ENCODE peak calls at places on chromosomes 3 and 15, in nine cellular contexts. One of them, this sample, is unnamed.

GRCh38 chr3:31941230-31941632 is 39.8 kb downstream of the OSBPL10 start:
- DNase-seq in NCI-H2081: peak
- DNase-seq in GM23248: no peak
- DNase-seq in Karpas-422: no peak
- DNase-seq in LoVo: no peak
- DNase-seq in GM04503: no peak
- DNase-seq in BE2C: no peak
- DNase-seq in activated T-cell treated with anti-CD3 and anti-CD28 coated beads for 1 hour: no peak
- DNase-seq in stimulated activated CD4-positive, alpha-beta T cell treated with anti-CD3 and anti-CD28 coated beads, Interleukin-4, amount 100 ng/mL, for 24 hours: no peak
- DNase-seq in this sample: no peak

GRCh38 chr3:116037954-116038911 is 407.1 kb downstream of the LSAMP start:
- DNase-seq in activated T-cell treated with anti-CD3 and anti-CD28 coated beads for 1 hour: no peak
- DNase-seq in stimulated activated CD4-positive, alpha-beta T cell treated with anti-CD3 and anti-CD28 coated beads, Interleukin-4, amount 100 ng/mL, for 24 hours: no peak
- DNase-seq in GM04503: no peak
- DNase-seq in GM23248: peak
- DNase-seq in BE2C: no peak
- DNase-seq in NCI-H2081: no peak
- DNase-seq in LoVo: no peak
- DNase-seq in Karpas-422: peak
- DNase-seq in this sample: no peak

GRCh38 chr3:12143949-12144504 is 14.7 kb downstream of the TIMP4 start:
- DNase-seq in activated T-cell treated with anti-CD3 and anti-CD28 coated beads for 1 hour: no peak
- DNase-seq in stimulated activated CD4-positive, alpha-beta T cell treated with anti-CD3 and anti-CD28 coated beads, Interleukin-4, amount 100 ng/mL, for 24 hours: no peak
- DNase-seq in LoVo: peak
- DNase-seq in BE2C: no peak
- DNase-seq in NCI-H2081: no peak
- DNase-seq in GM04503: no peak
- DNase-seq in GM23248: peak
- DNase-seq in Karpas-422: no peak
- DNase-seq in this sample: no peak

GRCh38 chr3:141632779-141633374 is 105.2 kb upstream of the RNF7 start:
- DNase-seq in stimulated activated CD4-positive, alpha-beta T cell treated with anti-CD3 and anti-CD28 coated beads, Interleukin-4, amount 100 ng/mL, for 24 hours: no peak
- DNase-seq in LoVo: no peak
- DNase-seq in Karpas-422: no peak
- DNase-seq in activated T-cell treated with anti-CD3 and anti-CD28 coated beads for 1 hour: no peak
- DNase-seq in GM23248: no peak
- DNase-seq in BE2C: no peak
- DNase-seq in NCI-H2081: no peak
- DNase-seq in GM04503: no peak
- DNase-seq in this sample: no peak

GRCh38 chr3:51580418-51580817 is 41.9 kb downstream of the RAD54L2 start:
- DNase-seq in NCI-H2081: no peak
- DNase-seq in Karpas-422: no peak
- DNase-seq in activated T-cell treated with anti-CD3 and anti-CD28 coated beads for 1 hour: no peak
- DNase-seq in BE2C: no peak
- DNase-seq in LoVo: no peak
- DNase-seq in stimulated activated CD4-positive, alpha-beta T cell treated with anti-CD3 and anti-CD28 coated beads, Interleukin-4, amount 100 ng/mL, for 24 hours: no peak
- DNase-seq in GM23248: no peak
- DNase-seq in GM04503: no peak
- DNase-seq in this sample: no peak

GRCh38 chr3:182912476-182912875 is 67.9 kb downstream of the DCUN1D1 start:
- DNase-seq in GM23248: no peak
- DNase-seq in LoVo: no peak
- DNase-seq in activated T-cell treated with anti-CD3 and anti-CD28 coated beads for 1 hour: no peak
- DNase-seq in NCI-H2081: no peak
- DNase-seq in stimulated activated CD4-positive, alpha-beta T cell treated with anti-CD3 and anti-CD28 coated beads, Interleukin-4, amount 100 ng/mL, for 24 hours: no peak
- DNase-seq in Karpas-422: no peak
- DNase-seq in BE2C: no peak
- DNase-seq in GM04503: no peak
- DNase-seq in this sample: no peak

GRCh38 chr3:170809021-170809974 is 60.7 kb downstream of the RPL22L1 start:
- DNase-seq in NCI-H2081: peak
- DNase-seq in stimulated activated CD4-positive, alpha-beta T cell treated with anti-CD3 and anti-CD28 coated beads, Interleukin-4, amount 100 ng/mL, for 24 hours: no peak
- DNase-seq in Karpas-422: peak
- DNase-seq in LoVo: peak
- DNase-seq in GM04503: no peak
- DNase-seq in activated T-cell treated with anti-CD3 and anti-CD28 coated beads for 1 hour: no peak
- DNase-seq in BE2C: peak
- DNase-seq in GM23248: peak
- DNase-seq in this sample: peak

GRCh38 chr15:34358948-34359347 is 8.0 kb downstream of the LPCAT4 start:
- DNase-seq in stimulated activated CD4-positive, alpha-beta T cell treated with anti-CD3 and anti-CD28 coated beads, Interleukin-4, amount 100 ng/mL, for 24 hours: no peak
- DNase-seq in BE2C: no peak
- DNase-seq in Karpas-422: no peak
- DNase-seq in GM04503: no peak
- DNase-seq in NCI-H2081: no peak
- DNase-seq in LoVo: no peak
- DNase-seq in activated T-cell treated with anti-CD3 and anti-CD28 coated beads for 1 hour: no peak
- DNase-seq in GM23248: no peak
- DNase-seq in this sample: no peak

GRCh38 chr3:141669434-141669833 is 68.7 kb upstream of the RNF7 start:
- DNase-seq in BE2C: no peak
- DNase-seq in Karpas-422: no peak
- DNase-seq in NCI-H2081: no peak
- DNase-seq in activated T-cell treated with anti-CD3 and anti-CD28 coated beads for 1 hour: no peak
- DNase-seq in stimulated activated CD4-positive, alpha-beta T cell treated with anti-CD3 and anti-CD28 coated beads, Interleukin-4, amount 100 ng/mL, for 24 hours: no peak
- DNase-seq in GM04503: no peak
- DNase-seq in LoVo: no peak
- DNase-seq in GM23248: no peak
- DNase-seq in this sample: no peak

GRCh38 chr15:85003593-85004312 is 22.1 kb downstream of the PDE8A start:
- DNase-seq in BE2C: no peak
- DNase-seq in activated T-cell treated with anti-CD3 and anti-CD28 coated beads for 1 hour: no peak
- DNase-seq in NCI-H2081: no peak
- DNase-seq in GM04503: no peak
- DNase-seq in Karpas-422: peak
- DNase-seq in stimulated activated CD4-positive, alpha-beta T cell treated with anti-CD3 and anti-CD28 coated beads, Interleukin-4, amount 100 ng/mL, for 24 hours: no peak
- DNase-seq in GM23248: no peak
- DNase-seq in LoVo: no peak
- DNase-seq in this sample: no peak

GRCh38 chr3:38634133-38634532 is 15.4 kb downstream of the SCN5A start:
- DNase-seq in GM04503: no peak
- DNase-seq in NCI-H2081: no peak
- DNase-seq in Karpas-422: no peak
- DNase-seq in BE2C: no peak
- DNase-seq in GM23248: peak
- DNase-seq in LoVo: peak
- DNase-seq in stimulated activated CD4-positive, alpha-beta T cell treated with anti-CD3 and anti-CD28 coated beads, Interleukin-4, amount 100 ng/mL, for 24 hours: no peak
- DNase-seq in activated T-cell treated with anti-CD3 and anti-CD28 coated beads for 1 hour: no peak
- DNase-seq in this sample: peak

GRCh38 chr3:83941990-83942710 is 1016.6 kb upstream of the CADM2 start:
- DNase-seq in GM04503: no peak
- DNase-seq in activated T-cell treated with anti-CD3 and anti-CD28 coated beads for 1 hour: no peak
- DNase-seq in Karpas-422: no peak
- DNase-seq in BE2C: no peak
- DNase-seq in NCI-H2081: no peak
- DNase-seq in stimulated activated CD4-positive, alpha-beta T cell treated with anti-CD3 and anti-CD28 coated beads, Interleukin-4, amount 100 ng/mL, for 24 hours: no peak
- DNase-seq in LoVo: no peak
- DNase-seq in GM23248: no peak
- DNase-seq in this sample: no peak

GRCh38 chr3:30890907-30891306 is 3.6 kb downstream of the GADL1 start:
- DNase-seq in GM23248: no peak
- DNase-seq in activated T-cell treated with anti-CD3 and anti-CD28 coated beads for 1 hour: no peak
- DNase-seq in stimulated activated CD4-positive, alpha-beta T cell treated with anti-CD3 and anti-CD28 coated beads, Interleukin-4, amount 100 ng/mL, for 24 hours: no peak
- DNase-seq in Karpas-422: no peak
- DNase-seq in BE2C: no peak
- DNase-seq in NCI-H2081: no peak
- DNase-seq in LoVo: no peak
- DNase-seq in GM04503: no peak
- DNase-seq in this sample: no peak

GRCh38 chr15:91538782-91539181 is 314.7 kb upstream of the SLCO3A1 start:
- DNase-seq in activated T-cell treated with anti-CD3 and anti-CD28 coated beads for 1 hour: no peak
- DNase-seq in GM23248: no peak
- DNase-seq in stimulated activated CD4-positive, alpha-beta T cell treated with anti-CD3 and anti-CD28 coated beads, Interleukin-4, amount 100 ng/mL, for 24 hours: no peak
- DNase-seq in LoVo: no peak
- DNase-seq in NCI-H2081: no peak
- DNase-seq in BE2C: no peak
- DNase-seq in Karpas-422: no peak
- DNase-seq in GM04503: no peak
- DNase-seq in this sample: no peak

GRCh38 chr3:60798456-60798855 is 452.8 kb downstream of the FHIT start:
- DNase-seq in GM23248: no peak
- DNase-seq in BE2C: no peak
- DNase-seq in NCI-H2081: no peak
- DNase-seq in activated T-cell treated with anti-CD3 and anti-CD28 coated beads for 1 hour: no peak
- DNase-seq in stimulated activated CD4-positive, alpha-beta T cell treated with anti-CD3 and anti-CD28 coated beads, Interleukin-4, amount 100 ng/mL, for 24 hours: no peak
- DNase-seq in LoVo: no peak
- DNase-seq in Karpas-422: no peak
- DNase-seq in GM04503: no peak
- DNase-seq in this sample: no peak

GRCh38 chr3:13800064-13800463 is 79.8 kb downstream of the WNT7A start:
- DNase-seq in BE2C: no peak
- DNase-seq in Karpas-422: no peak
- DNase-seq in LoVo: no peak
- DNase-seq in stimulated activated CD4-positive, alpha-beta T cell treated with anti-CD3 and anti-CD28 coated beads, Interleukin-4, amount 100 ng/mL, for 24 hours: no peak
- DNase-seq in activated T-cell treated with anti-CD3 and anti-CD28 coated beads for 1 hour: no peak
- DNase-seq in GM23248: no peak
- DNase-seq in GM04503: no peak
- DNase-seq in NCI-H2081: no peak
- DNase-seq in this sample: no peak